ENCODE peak calls at places on chromosomes 11 and 22, in six cellular contexts. B is NK-92 treated with Interleukin-12 subunit alpha and Interleukin-12 subunit beta, amount 100 ng/mL, for 24 hours; N is RPMI7951; H is T-helper 2 cell treated with Interferon-gamma antibody and Interleukin-4, amounts not matched to agents 5 μg/mL and 100 μg/mL, for 36 hours; E is nephron progenitor cell; J is Kasumi-1. R is an unnamed sample.

GRCh38 chr11:117985953-117986887 is at the start of gene IL10RA:
- DNase-seq in B (peak; percentile 87), N (peak; percentile 30), H (peak; percentile 91), E (peak; percentile 89), J (peak; percentile 57), R (peak; percentile 91)

GRCh38 chr11:68014966-68015447 is 4.9 kb downstream of the ALDH3B1 start:
- DNase-seq in B (no peak), N (no peak), H (no peak), E (no peak), J (no peak), R (no peak)

GRCh38 chr22:27213766-27214581 is 556.6 kb downstream of the MIAT start:
- DNase-seq in B (no peak), N (no peak), H (no peak), E (no peak), J (no peak), R (no peak)

GRCh38 chr11:82523141-82523540 is 210.5 kb downstream of the FAM181B start:
- DNase-seq in B (no peak), N (no peak), H (no peak), E (no peak), J (no peak), R (no peak)

GRCh38 chr11:46238078-46238966 is 39.1 kb upstream of the CREB3L1 start:
- DNase-seq in B (no peak), N (peak; percentile 55), H (peak; percentile 68), E (peak; percentile 77), J (peak; percentile 50), R (no peak)

GRCh38 chr11:118625976-118626375 is 18.6 kb downstream of the PHLDB1 start:
- DNase-seq in B (no peak), N (no peak), H (no peak), E (no peak), J (no peak), R (peak; percentile 19)

GRCh38 chr11:2913029-2913431 is 16.2 kb downstream of the PHLDA2 start:
- DNase-seq in B (no peak), N (peak; percentile 60), H (no peak), E (no peak), J (no peak), R (no peak)

GRCh38 chr22:35425971-35426800 is 26.2 kb downstream of the MCM5 start:
- DNase-seq in B (no peak), N (peak; percentile 47), H (no peak), E (peak; percentile 50), J (no peak), R (no peak)

GRCh38 chr22:50526849-50527801 is 1.7 kb upstream of the SCO2 start:
- DNase-seq in B (peak; percentile 67), N (peak; percentile 41), H (peak; percentile 43), E (no peak), J (peak; percentile 84), R (peak; percentile 70)

GRCh38 chr11:18669629-18670162 is 28.9 kb upstream of the TMEM86A start:
- DNase-seq in B (no peak), N (no peak), H (no peak), E (no peak), J (no peak), R (peak; percentile 15)

GRCh38 chr22:18091916-18092526 is 14.2 kb downstream of the PEX26 start:
- DNase-seq in B (no peak), N (no peak), H (no peak), E (no peak), J (peak; percentile 74), R (no peak)

GRCh38 chr11:128291835-128292234 is 295.5 kb downstream of the ETS1 start:
- DNase-seq in B (no peak), N (no peak), H (peak; percentile 66), E (no peak), J (no peak), R (peak; percentile 9)

GRCh38 chr11:73787051-73787642 is 527 bp upstream of the MRPL48 start:
- DNase-seq in B (no peak), N (no peak), H (no peak), E (peak; percentile 4), J (no peak), R (no peak)

GRCh38 chr11:69425895-69426544 is 55.4 kb upstream of the LINC01488 start:
- DNase-seq in B (peak; percentile 37), N (no peak), H (peak; percentile 6), E (no peak), J (peak; percentile 38), R (no peak)

GRCh38 chr11:31487848-31488247 is 21.6 kb downstream of the IMMP1L start:
- DNase-seq in B (no peak), N (peak; percentile 53), H (no peak), E (no peak), J (peak; percentile 67), R (peak; percentile 69)

GRCh38 chr22:20993304-20994127 is 8.4 kb downstream of the THAP7 start:
- DNase-seq in B (no peak), N (no peak), H (no peak), E (no peak), J (no peak), R (no peak)

GRCh38 chr11:61281581-61282250 is 13.4 kb downstream of the VWCE start:
- DNase-seq in B (no peak), N (no peak), H (no peak), E (peak; percentile 91), J (no peak), R (no peak)

GRCh38 chr22:45045219-45045618 is 35.4 kb upstream of the PHF21B start:
- DNase-seq in B (no peak), N (no peak), H (no peak), E (no peak), J (no peak), R (no peak)

GRCh38 chr11:12103411-12104225 is 6.8 kb upstream of the MICAL2 start:
- DNase-seq in B (no peak), N (no peak), H (no peak), E (no peak), J (no peak), R (no peak)